ENCODE peak calls at places on chromosomes 4 and X, in six cellular contexts. W is stomach, K is suprapubic skin, P is HL-60, Y is transverse colon, F is HCT116. M is an unnamed sample.

GRCh38 chr4:169492436-169493163 is 119.8 kb downstream of the NEK1 start:
- DNase-seq in W (peak), K (no peak), P (peak), Y (peak), F (peak), M (no peak)

GRCh38 chrX:23699636-23700194 is 32.4 kb downstream of the PRDX4 start:
- DNase-seq in W (no peak), K (no peak), P (peak), Y (no peak), F (no peak), M (no peak)

GRCh38 chr4:25449270-25449669 is 72.2 kb downstream of the ANAPC4 start:
- DNase-seq in W (no peak), K (no peak), P (no peak), Y (no peak), F (no peak), M (no peak)

GRCh38 chr4:21452931-21453330 is 495.6 kb downstream of the KCNIP4 start:
- DNase-seq in W (no peak), K (no peak), P (no peak), Y (no peak), F (no peak), M (no peak)

GRCh38 chr4:62449538-62449937 is 1249.4 kb downstream of the ADGRL3 start:
- DNase-seq in W (no peak), K (no peak), P (no peak), Y (no peak), F (no peak), M (no peak)

GRCh38 chr4:157096439-157096838 is 20.5 kb downstream of the GLRB start:
- DNase-seq in W (no peak), K (no peak), P (no peak), Y (no peak), F (no peak), M (no peak)

GRCh38 chr4:140004580-140005314 is 149.2 kb downstream of the MAML3 start:
- DNase-seq in W (peak), K (no peak), P (no peak), Y (no peak), F (no peak), M (peak)

GRCh38 chr4:110631582-110632505 is 9.0 kb upstream of the PITX2 start:
- DNase-seq in W (peak), K (no peak), P (peak), Y (peak), F (peak), M (peak)

GRCh38 chr4:107603430-107603829 is 116.6 kb downstream of the PAPSS1 start:
- DNase-seq in W (peak), K (no peak), P (no peak), Y (peak), F (no peak), M (peak)

DNA sequence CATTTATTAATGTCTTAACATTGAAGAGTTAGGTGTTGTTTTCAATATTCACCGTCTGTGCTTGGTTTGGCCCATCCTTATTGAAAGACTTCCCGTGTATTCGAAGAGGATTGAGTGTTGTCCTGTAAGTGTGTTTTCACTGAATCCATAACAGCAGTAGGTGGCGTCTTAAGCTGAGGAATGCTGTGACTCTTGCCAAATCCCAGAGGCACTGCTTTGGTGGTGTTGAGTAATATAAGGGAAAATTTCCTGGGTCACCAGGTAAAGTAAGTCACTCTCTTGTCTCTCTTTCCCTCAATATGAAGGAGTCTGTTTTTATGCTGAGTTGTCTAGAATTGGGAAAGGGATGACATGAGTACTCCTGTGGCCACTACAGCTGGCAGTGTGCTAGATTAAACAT is 146.8 kb upstream of the ZXDB start:
- DNase-seq in W (no peak), K (no peak), P (no peak), Y (no peak), F (no peak), M (no peak)
- TF ChIP-seq CTCF in W (no peak), K (no peak), P (no peak), Y (no peak), F (no peak), M (no peak)

GRCh38 chrX:108224218-108224617 is 132.6 kb downstream of the ATG4A start:
- DNase-seq in W (no peak), K (no peak), P (no peak), Y (no peak), F (no peak), M (no peak)

GRCh38 chrX:108219949-108220601 is 128.5 kb downstream of the ATG4A start:
- DNase-seq in W (no peak), K (no peak), P (no peak), Y (no peak), F (no peak), M (no peak)

GRCh38 chrX:108223606-108224005 is 132.0 kb downstream of the ATG4A start:
- DNase-seq in W (no peak), K (no peak), P (no peak), Y (no peak), F (no peak), M (no peak)

GRCh38 chrX:108224727-108225455 is 133.3 kb downstream of the ATG4A start:
- DNase-seq in W (no peak), K (no peak), P (no peak), Y (no peak), F (peak), M (peak)

DNA sequence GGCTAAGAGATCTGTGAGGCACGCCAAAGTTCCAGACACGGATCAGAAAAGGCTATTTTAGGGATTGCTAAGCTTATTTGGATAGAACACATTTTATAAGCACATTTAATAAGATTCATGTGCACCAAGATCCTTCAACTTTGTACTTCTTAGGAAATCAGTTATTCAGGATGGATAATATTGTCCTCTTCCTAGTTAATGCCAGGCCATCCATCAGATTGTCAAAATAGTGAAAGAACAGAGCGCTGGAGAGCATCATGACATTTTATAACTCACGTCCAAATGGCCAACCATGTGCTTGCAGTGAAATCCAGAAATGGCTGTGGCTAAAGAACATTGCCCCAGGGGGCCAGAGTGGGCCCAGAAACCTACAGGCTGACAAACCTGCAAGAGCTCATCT is 129.9 kb downstream of the ATG4A start:
- DNase-seq in W (no peak), K (no peak), P (no peak), Y (no peak), F (no peak), M (no peak)
- TF ChIP-seq POLR2AphosphoS5 in W (no peak), K (no peak), P (no peak), Y (no peak), F (no peak), M (peak)

GRCh38 chr4:40502936-40503335 is 126.7 kb downstream of the RBM47 start:
- DNase-seq in W (no peak), K (no peak), P (no peak), Y (no peak), F (no peak), M (no peak)

GRCh38 chr4:40507977-40508376 is 121.7 kb downstream of the RBM47 start:
- DNase-seq in W (no peak), K (no peak), P (no peak), Y (peak), F (no peak), M (no peak)

GRCh38 chr4:40502220-40502619 is 127.4 kb downstream of the RBM47 start:
- DNase-seq in W (no peak), K (no peak), P (peak), Y (no peak), F (no peak), M (no peak)

GRCh38 chr4:40506066-40506465 is 123.6 kb downstream of the RBM47 start:
- DNase-seq in W (no peak), K (no peak), P (no peak), Y (no peak), F (no peak), M (no peak)

DNA sequence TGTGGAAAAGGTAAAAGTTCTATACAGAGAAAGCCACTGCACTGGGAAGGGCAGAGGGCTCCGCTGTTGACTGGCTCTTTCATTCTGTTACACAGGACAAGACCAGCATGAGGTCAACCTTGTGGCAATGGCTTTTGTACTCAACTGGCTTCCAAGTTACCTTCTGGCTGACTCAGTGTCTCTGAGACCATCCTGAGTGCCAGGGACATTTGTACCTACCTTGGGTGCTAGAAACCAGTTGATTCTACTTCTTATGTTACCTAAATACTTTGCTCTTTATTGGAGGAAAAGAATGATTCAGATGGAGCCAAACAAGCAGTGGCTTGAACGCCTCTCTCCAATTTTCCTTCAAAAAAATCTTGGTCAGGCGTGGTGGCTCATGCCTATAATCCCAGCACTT is 123.2 kb downstream of the RBM47 start:
- DNase-seq in W (no peak), K (no peak), P (no peak), Y (no peak), F (no peak), M (no peak)
- H3K27ac ChIP-seq in W (peak), K (no peak), P (no peak), Y (peak), F (no peak), M (peak)

GRCh38 chr4:82528868-82529267 is 32.9 kb downstream of the TMEM150C start:
- DNase-seq in W (no peak), K (no peak), P (no peak), Y (no peak), F (no peak), M (no peak)
- TF ChIP-seq CTCF in W (no peak), K (no peak), P (no peak), Y (no peak), F (no peak), M (no peak)

GRCh38 chrX:125203379-125203736 is 116.3 kb upstream of the TEX13C start:
- DNase-seq in W (no peak), K (peak), P (no peak), Y (no peak), F (no peak), M (no peak)

GRCh38 chrX:125202486-125203378 is 116.9 kb upstream of the TEX13C start:
- DNase-seq in W (no peak), K (peak), P (peak), Y (no peak), F (no peak), M (peak)

GRCh38 chrX:125205918-125206665 is 113.6 kb upstream of the TEX13C start:
- DNase-seq in W (no peak), K (peak), P (peak), Y (no peak), F (no peak), M (no peak)

GRCh38 chrX:125203737-125204578 is 115.7 kb upstream of the TEX13C start:
- DNase-seq in W (no peak), K (peak), P (peak), Y (no peak), F (no peak), M (peak)

GRCh38 chrX:125205084-125205917 is 114.4 kb upstream of the TEX13C start:
- DNase-seq in W (peak), K (peak), P (peak), Y (peak), F (no peak), M (peak)
- TF ChIP-seq POLR2AphosphoS5 in W (no peak), K (no peak), P (peak), Y (no peak), F (no peak), M (no peak)

GRCh38 chrX:42604302-42604701 is 173.7 kb downstream of the PPP1R2C start:
- DNase-seq in W (no peak), K (no peak), P (no peak), Y (no peak), F (no peak), M (no peak)

GRCh38 chrX:42602136-42602535 is 175.8 kb downstream of the PPP1R2C start:
- DNase-seq in W (no peak), K (no peak), P (no peak), Y (no peak), F (no peak), M (no peak)

GRCh38 chrX:42603016-42603415 is 174.9 kb downstream of the PPP1R2C start:
- DNase-seq in W (no peak), K (no peak), P (no peak), Y (no peak), F (no peak), M (no peak)

GRCh38 chrX:42602566-42602965 is 175.4 kb downstream of the PPP1R2C start:
- DNase-seq in W (no peak), K (no peak), P (no peak), Y (no peak), F (no peak), M (no peak)

GRCh38 chrX:42606591-42606990 is 171.4 kb downstream of the PPP1R2C start:
- DNase-seq in W (no peak), K (no peak), P (no peak), Y (no peak), F (no peak), M (no peak)
- H3K27ac ChIP-seq in W (no peak), K (no peak), P (no peak), Y (no peak), F (no peak), M (no peak)

GRCh38 chr4:38600575-38600974 is 63.4 kb upstream of the KLF3 start:
- DNase-seq in W (no peak), K (no peak), P (peak), Y (no peak), F (no peak), M (no peak)
- TF ChIP-seq CTCF in W (no peak), K (no peak), P (no peak), Y (no peak), F (no peak), M (no peak)

M was measured in prostate gland.